ENCODE peak calls at places on chromosome 17, in ten cellular contexts. D is A549; O is mesenchymal stem cell; X is tibial nerve; C is CD4-positive, alpha-beta memory T cell; B is A673; I is transverse colon; S is adipocyte; Q is mesendoderm; Z is thyroid gland. F is an unnamed sample.
A peak's percentile ranks its signal among the peaks of the same experiment; 100 is the strongest.

GRCh38 chr17:1134634-1135324 is 45.0 kb downstream of the ABR start:
- DNase-seq in B (no peak), C (no peak), I (no peak), S (no peak), D (no peak), O (no peak), Q (no peak), Z (no peak), X (no peak), F (no peak)

GRCh38 chr17:40949406-40949805 is 12.0 kb upstream of the KRT23 start:
- DNase-seq in O (no peak), Q (no peak), I (no peak), X (no peak), Z (no peak), D (no peak), C (no peak), B (no peak), S (no peak), F (no peak)

GRCh38 chr17:29757788-29758187 is 135.1 kb upstream of the CORO6 start:
- DNase-seq in O (no peak), B (no peak), C (no peak), I (no peak), Z (no peak), X (no peak), D (no peak), S (no peak), Q (no peak), F (no peak)

GRCh38 chr17:77476920-77477805 is 336.4 kb downstream of the SEC14L1 start:
- DNase-seq in D (no peak), S (peak; percentile 94), Q (peak; percentile 59), O (peak; percentile 98), C (no peak), X (peak; percentile 74), I (peak; percentile 65), Z (peak; percentile 56), B (peak; percentile 43), F (peak; percentile 46)

GRCh38 chr17:31448467-31449077 is 57.1 kb downstream of the RAB11FIP4 start:
- DNase-seq in Z (no peak), D (no peak), O (peak; percentile 6), C (no peak), I (no peak), Q (peak; percentile 29), X (no peak), B (no peak), S (peak; percentile 74), F (no peak)

GRCh38 chr17:31525801-31526549 is 134.5 kb downstream of the RAB11FIP4 start:
- DNase-seq in Q (peak; percentile 63), O (peak; percentile 21), S (no peak), C (no peak), D (peak; percentile 89), Z (no peak), I (no peak), X (no peak), B (no peak), F (no peak)

GRCh38 chr17:42431758-42432161 is 8.7 kb upstream of the CAVIN1 start:
- DNase-seq in B (no peak), X (no peak), S (peak; percentile 84), O (peak; percentile 47), Z (no peak), D (no peak), C (no peak), Q (no peak), I (no peak), F (no peak)

GRCh38 chr17:79791354-79792123 is 5.3 kb downstream of the CBX8 start:
- DNase-seq in I (no peak), Z (no peak), C (no peak), Q (peak; percentile 24), X (no peak), O (no peak), D (no peak), B (no peak), S (no peak), F (no peak)

GRCh38 chr17:28488154-28488883 is 14.9 kb downstream of the SLC13A2 start:
- DNase-seq in D (no peak), S (no peak), I (no peak), Q (no peak), C (no peak), B (no peak), Z (no peak), X (no peak), O (no peak), F (no peak)

GRCh38 chr17:5901731-5902660 is 168.2 kb upstream of the WSCD1 start:
- DNase-seq in B (no peak), Z (no peak), O (no peak), S (no peak), Q (no peak), C (no peak), I (no peak), D (no peak), X (no peak), F (no peak)

GRCh38 chr17:79547586-79547985 is 63.3 kb downstream of the RBFOX3 start:
- DNase-seq in C (no peak), X (no peak), I (no peak), D (no peak), B (no peak), S (no peak), Q (no peak), O (no peak), Z (no peak), F (no peak)

GRCh38 chr17:27976331-27976730 is 66.1 kb upstream of the NLK start:
- DNase-seq in Q (no peak), Z (no peak), X (no peak), B (no peak), O (no peak), D (no peak), C (no peak), I (no peak), S (no peak), F (no peak)

GRCh38 chr17:76537288-76537577 is 276 bp downstream of the CYGB start:
- DNase-seq in C (no peak), Q (peak; percentile 45), X (no peak), I (no peak), O (no peak), B (no peak), Z (peak; percentile 79), S (no peak), D (no peak), F (peak; percentile 56)

GRCh38 chr17:52395308-52395707 is 236.8 kb upstream of the CA10 start:
- DNase-seq in B (no peak), C (no peak), I (no peak), Z (no peak), Q (peak; percentile 8), D (no peak), X (no peak), S (no peak), O (no peak), F (no peak)

GRCh38 chr17:31673076-31673475 is 186.0 kb downstream of the COPRS start:
- DNase-seq in I (no peak), Q (no peak), D (no peak), B (no peak), O (no peak), S (no peak), Z (no peak), C (no peak), X (no peak), F (no peak)

GRCh38 chr17:59353936-59354755 is 22.7 kb downstream of the YPEL2 start:
- DNase-seq in X (no peak), I (no peak), C (no peak), D (no peak), Q (no peak), S (no peak), B (peak; percentile 25), O (no peak), Z (no peak), F (no peak)
- H3K4me1 ChIP-seq in X (peaks cover 65% of the 10 kb centered on the region), I (peaks cover 5% of the 10 kb centered on the region), C (peaks cover 31% of the 10 kb centered on the region), D (no peaks in the 10 kb centered on the region), Q (peaks cover 4% of the 10 kb centered on the region), S (peaks cover 28% of the 10 kb centered on the region), B (peaks cover 5% of the 10 kb centered on the region), O (peaks cover 12% of the 10 kb centered on the region), Z (peaks cover 87% of the 10 kb centered on the region), F (peaks cover 46% of the 10 kb centered on the region)

DNA sequence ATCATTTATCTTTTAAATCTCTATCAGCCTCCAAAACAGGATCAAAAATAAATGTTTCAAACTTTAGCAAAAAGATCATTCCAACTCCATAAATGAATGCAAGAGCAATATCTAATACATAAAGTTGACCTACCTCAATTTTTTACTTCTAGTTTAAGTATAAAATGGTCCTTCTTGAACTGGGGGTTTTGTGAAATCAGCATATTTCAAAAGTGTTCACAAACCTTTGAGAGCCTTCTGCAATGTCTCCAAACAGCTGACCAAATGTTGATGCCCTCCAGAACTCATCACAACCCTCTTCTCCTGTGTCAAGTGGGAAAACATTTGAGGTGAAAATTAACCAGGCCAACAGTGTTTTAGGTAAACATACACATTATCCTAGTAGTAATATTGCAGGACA is 7.7 kb downstream of the MED1 start:
- DNase-seq in O (no peak), B (no peak), Q (no peak), X (no peak), Z (no peak), D (no peak), I (no peak), S (no peak), C (no peak), F (no peak)
- H3K4me1 ChIP-seq in O (peaks cover 1% of the 10 kb centered on the region), B (no peaks in the 10 kb centered on the region), Q (no peaks in the 10 kb centered on the region), X (no peaks in the 10 kb centered on the region), Z (no peaks in the 10 kb centered on the region), D (no peaks in the 10 kb centered on the region), I (no peaks in the 10 kb centered on the region), S (no peaks in the 10 kb centered on the region), C (peaks cover 4% of the 10 kb centered on the region), F (no peaks in the 10 kb centered on the region)

DNA sequence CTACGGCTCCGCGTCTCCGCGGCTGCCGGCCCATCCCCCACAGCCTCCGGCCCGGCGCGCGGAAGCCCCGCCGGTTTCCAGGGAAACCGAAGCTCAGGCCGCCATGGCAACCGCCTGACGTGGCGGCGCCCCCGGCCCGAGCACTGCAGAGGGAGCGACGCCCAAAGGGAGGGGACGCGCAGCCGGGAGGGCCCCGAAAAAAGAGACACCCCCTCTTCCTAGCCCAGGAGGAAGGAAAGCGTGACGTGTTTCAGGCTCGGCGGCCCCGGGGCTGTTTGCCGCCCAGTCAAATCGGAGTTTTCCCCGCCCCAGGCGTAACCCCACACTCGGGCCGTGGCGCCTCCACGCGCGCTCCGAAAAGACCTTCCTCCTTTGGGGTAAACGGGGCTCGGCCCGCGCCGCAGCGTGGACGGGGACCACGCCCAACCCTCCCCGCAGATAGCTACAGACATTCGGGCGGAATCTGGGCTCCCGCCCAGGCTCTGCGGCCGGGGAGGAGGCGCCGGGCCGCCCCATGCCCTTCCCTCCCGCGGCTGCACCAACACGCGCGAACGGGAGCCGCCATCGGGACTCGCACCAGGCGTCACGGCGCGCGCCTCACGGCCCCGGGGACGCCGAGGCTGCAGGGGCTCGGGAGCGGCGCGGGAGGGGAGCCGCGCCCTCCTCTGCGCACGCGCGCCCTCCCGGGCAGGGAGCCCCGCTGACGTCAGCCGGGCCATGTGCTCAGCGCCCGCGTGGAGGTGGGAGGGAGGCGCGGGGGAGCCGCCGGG is 7.5 kb downstream of the MNT start:
- DNase-seq in Q (peak; percentile 91), D (peak; percentile 81), B (peak; percentile 96), Z (peak; percentile 89), S (peak; percentile 96), I (peak; percentile 94), X (peak; percentile 78), O (peak; percentile 85), C (peak; percentile 95), F (peak; percentile 94)
- H3K4me1 ChIP-seq in Q (peaks cover 7% of the 10 kb centered on the region), D (peaks cover 51% of the 10 kb centered on the region), B (peaks cover 53% of the 10 kb centered on the region), Z (peaks cover 58% of the 10 kb centered on the region), S (peaks cover 63% of the 10 kb centered on the region), I (peaks cover 61% of the 10 kb centered on the region), X (peaks cover 65% of the 10 kb centered on the region), O (peaks cover 52% of the 10 kb centered on the region), C (peaks cover 68% of the 10 kb centered on the region), F (peaks cover 70% of the 10 kb centered on the region)

DNA sequence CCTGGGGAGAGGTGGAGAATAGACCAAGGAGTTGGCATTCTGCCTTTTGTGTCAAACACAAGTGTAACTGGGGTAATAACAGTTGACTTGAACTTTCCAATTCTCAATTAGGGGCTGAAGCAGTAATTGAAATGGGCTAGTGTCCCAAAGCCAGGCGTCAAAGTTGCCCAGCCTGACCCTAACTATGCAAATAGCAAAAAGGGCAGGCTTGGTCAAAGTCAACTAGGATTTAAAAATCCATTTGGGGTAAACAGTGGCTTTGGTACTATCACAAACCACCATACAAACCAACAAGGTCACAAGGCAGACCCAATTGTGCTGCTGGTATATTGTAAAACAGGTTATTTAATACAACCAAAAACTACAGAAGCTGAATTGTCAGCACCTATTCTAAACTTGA is 18.0 kb downstream of the NFE2L1 start:
- DNase-seq in B (no peak), O (no peak), X (no peak), C (no peak), S (no peak), I (no peak), Z (no peak), Q (no peak), D (no peak), F (no peak)
- H3K4me1 ChIP-seq in B (no peaks in the 10 kb centered on the region), O (peaks cover 4% of the 10 kb centered on the region), X (no peaks in the 10 kb centered on the region), C (no peaks in the 10 kb centered on the region), S (peaks cover 76% of the 10 kb centered on the region), I (no peaks in the 10 kb centered on the region), Z (peaks cover 18% of the 10 kb centered on the region), Q (no peaks in the 10 kb centered on the region), D (no peaks in the 10 kb centered on the region), F (peaks cover 12% of the 10 kb centered on the region)

F was measured in body of pancreas.